ENCODE peak calls at places on chromosomes 6 and 20, in four cellular contexts. N, E, S and B are unnamed samples.

GRCh38 chr6:44416103-44416502 is 28.6 kb downstream of the CDC5L start:
- DNase-seq in N (no peak), E (peak; percentile 52), S (no peak), B (peak; percentile 20)

GRCh38 chr6:149545258-149545753 is 537 bp downstream of the PPIL4 start:
- DNase-seq in N (peak; percentile 51), E (peak; percentile 28), S (peak; percentile 10), B (peak; percentile 51)

GRCh38 chr6:9851006-9851405 is 563.9 kb downstream of the TFAP2A start:
- DNase-seq in N (no peak), E (no peak), S (no peak), B (no peak)

GRCh38 chr6:133040025-133040838 is 200.9 kb upstream of the EYA4 start:
- DNase-seq in N (no peak), E (peak; percentile 55), S (peak; percentile 38), B (no peak)

GRCh38 chr6:150143521-150144293 is 863 bp downstream of the PPP1R14C start:
- DNase-seq in N (no peak), E (no peak), S (no peak), B (peak; percentile 27)

GRCh38 chr6:123094768-123095167 is 98.7 kb downstream of the CLVS2 start:
- DNase-seq in N (no peak), E (no peak), S (no peak), B (no peak)

GRCh38 chr20:20003088-20003954 is 13.8 kb upstream of the NAA20 start:
- DNase-seq in N (no peak), E (no peak), S (peak; percentile 62), B (no peak)

GRCh38 chr6:134550604-134551003 is 232.7 kb upstream of the SGK1 start:
- DNase-seq in N (no peak), E (no peak), S (no peak), B (no peak)

GRCh38 chr6:15763827-15764226 is 101.0 kb upstream of the DTNBP1 start:
- DNase-seq in N (no peak), E (peak; percentile 17), S (no peak), B (peak; percentile 96)

GRCh38 chr6:41578714-41579610 is 32.8 kb downstream of the FOXP4 start:
- DNase-seq in N (no peak), E (peak; percentile 44), S (no peak), B (peak; percentile 75)

GRCh38 chr6:130282234-130282995 is 59.7 kb upstream of the SAMD3 start:
- DNase-seq in N (no peak), E (peak; percentile 41), S (peak; percentile 29), B (peak; percentile 7)

GRCh38 chr6:154805288-154805911 is 72.2 kb downstream of the SCAF8 start:
- DNase-seq in N (no peak), E (peak; percentile 41), S (peak; percentile 35), B (peak; percentile 24)

DNA sequence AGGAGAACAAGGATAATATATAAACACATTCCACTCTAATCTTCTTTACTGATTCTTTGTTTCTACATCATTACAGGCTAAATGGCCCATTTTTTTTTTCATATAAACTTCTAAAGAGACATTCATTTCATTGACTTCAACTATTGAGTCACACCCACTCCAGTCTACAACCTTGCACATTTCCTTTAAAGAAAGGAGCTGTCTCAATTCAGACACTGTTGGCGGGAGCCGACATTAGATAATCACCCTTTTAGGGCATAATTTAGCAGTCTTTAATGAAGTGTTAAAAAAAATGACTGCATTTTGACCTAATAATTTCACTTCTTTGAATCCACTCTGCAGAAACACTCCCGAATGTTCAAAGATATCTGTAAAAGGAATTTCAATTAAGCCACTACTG is 1.6 kb downstream of the EPM2A start:
- DNase-seq in N (no peak), E (no peak), S (no peak), B (peak; percentile 8)
- H3K4me3 ChIP-seq in N (no peak overlapping the region), E (peak overlapping the region; percentile 81), S (no peak overlapping the region), B (no peak overlapping the region)

GRCh38 chr6:169162968-169163903 is 90.4 kb downstream of the THBS2 start:
- DNase-seq in N (no peak), E (peak; percentile 90), S (no peak), B (no peak)
- H3K27ac ChIP-seq in N (no peak overlapping the region), E (peak overlapping the region; percentile 95), S (no peak overlapping the region), B (no peak overlapping the region)

GRCh38 chr20:49479785-49480184 is 2.7 kb downstream of the KCNB1 start:
- DNase-seq in N (no peak), E (no peak), S (no peak), B (no peak)

GRCh38 chr20:49478754-49479689 is 3.4 kb downstream of the KCNB1 start:
- DNase-seq in N (no peak), E (no peak), S (no peak), B (no peak)

GRCh38 chr20:49481116-49481515 is 1.4 kb downstream of the KCNB1 start:
- DNase-seq in N (no peak), E (no peak), S (no peak), B (no peak)

GRCh38 chr20:49482173-49482572 is 295 bp downstream of the KCNB1 start:
- DNase-seq in N (no peak), E (no peak), S (no peak), B (no peak)

DNA sequence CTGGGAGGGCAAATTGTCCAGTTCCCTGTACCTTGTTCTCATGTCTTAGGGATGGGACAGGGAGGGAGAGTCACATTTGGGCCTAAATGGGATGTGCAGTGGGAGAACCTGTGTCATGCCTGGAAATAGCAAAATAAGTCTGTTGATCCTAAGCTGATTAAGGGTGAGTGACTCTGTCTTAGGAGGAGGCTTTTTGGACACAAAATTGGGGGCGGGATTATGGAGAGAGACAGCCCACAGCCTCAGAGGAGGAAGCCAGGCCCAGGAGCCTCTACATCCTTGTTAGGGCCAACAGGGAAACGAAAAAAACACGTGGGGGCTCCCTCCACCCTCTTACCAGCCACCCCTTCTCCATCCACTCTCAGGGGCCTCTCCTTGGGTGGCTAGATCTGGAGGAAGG is 2.2 kb downstream of the KCNB1 start:
- DNase-seq in N (no peak), E (no peak), S (no peak), B (no peak)
- H3K36me3 ChIP-seq in N (no peaks in the 10 kb centered on the region), E (no peaks in the 10 kb centered on the region), S (no peaks in the 10 kb centered on the region), B (no peaks in the 10 kb centered on the region)

GRCh38 chr6:47197672-47198640 is 111.7 kb downstream of the TNFRSF21 start:
- DNase-seq in N (no peak), E (no peak), S (no peak), B (peak; percentile 63)
- H3K4me3 ChIP-seq in N (peak overlapping the region; percentile 24), E (peak overlapping the region; percentile 29), S (no peak overlapping the region), B (no peak overlapping the region)

DNA sequence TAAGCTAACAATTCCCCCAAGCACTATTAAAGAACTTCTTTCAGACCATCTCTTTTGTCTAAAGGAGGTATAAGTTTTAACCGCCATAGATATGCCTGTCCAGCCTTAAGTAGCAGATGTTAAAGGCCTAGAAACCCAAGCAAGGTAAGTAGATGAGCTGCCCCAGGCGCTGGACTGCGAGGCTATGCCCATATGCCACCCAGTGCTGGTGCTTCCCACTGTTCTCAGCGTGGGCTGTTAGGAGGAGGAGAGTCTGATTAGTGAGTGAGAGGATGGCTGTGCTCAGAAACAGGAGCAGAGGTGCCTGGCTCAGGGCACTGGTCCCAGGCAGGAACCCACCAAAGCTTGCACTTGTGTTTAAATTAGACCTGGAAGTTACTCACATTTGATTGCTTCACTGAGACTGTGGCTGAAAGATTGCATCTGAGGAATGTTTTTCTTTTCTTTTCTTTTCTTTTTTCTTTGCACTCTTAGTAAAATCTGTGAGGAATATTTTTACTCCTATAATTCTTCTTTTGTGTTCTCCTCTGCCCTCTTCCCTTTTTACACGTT is 32.2 kb downstream of the PRPH2 start:
- DNase-seq in N (no peak), E (no peak), S (no peak), B (no peak)
- H3K27ac ChIP-seq in N (peak overlapping the region; percentile 46), E (no peak overlapping the region), S (no peak overlapping the region), B (no peak overlapping the region)

GRCh38 chr6:79717989-79718388 is 86.9 kb downstream of the SH3BGRL2 start:
- DNase-seq in N (no peak), E (no peak), S (no peak), B (no peak)
- H3K36me3 ChIP-seq in N (no peaks in the 10 kb centered on the region), E (no peaks in the 10 kb centered on the region), S (no peaks in the 10 kb centered on the region), B (no peaks in the 10 kb centered on the region)

GRCh38 chr6:30073489-30074240 is 1.9 kb downstream of the RNF39 start:
- DNase-seq in N (no peak), E (peak; percentile 16), S (no peak), B (no peak)

GRCh38 chr6:30075094-30075986 is at the start of gene RNF39:
- DNase-seq in N (no peak), E (peak; percentile 78), S (no peak), B (peak; percentile 48)

GRCh38 chr6:30076333-30076732 is 764 bp upstream of the RNF39 start:
- DNase-seq in N (no peak), E (no peak), S (no peak), B (no peak)

GRCh38 chr6:30075987-30076311 is 380 bp upstream of the RNF39 start:
- DNase-seq in N (no peak), E (peak; percentile 89), S (no peak), B (no peak)

DNA sequence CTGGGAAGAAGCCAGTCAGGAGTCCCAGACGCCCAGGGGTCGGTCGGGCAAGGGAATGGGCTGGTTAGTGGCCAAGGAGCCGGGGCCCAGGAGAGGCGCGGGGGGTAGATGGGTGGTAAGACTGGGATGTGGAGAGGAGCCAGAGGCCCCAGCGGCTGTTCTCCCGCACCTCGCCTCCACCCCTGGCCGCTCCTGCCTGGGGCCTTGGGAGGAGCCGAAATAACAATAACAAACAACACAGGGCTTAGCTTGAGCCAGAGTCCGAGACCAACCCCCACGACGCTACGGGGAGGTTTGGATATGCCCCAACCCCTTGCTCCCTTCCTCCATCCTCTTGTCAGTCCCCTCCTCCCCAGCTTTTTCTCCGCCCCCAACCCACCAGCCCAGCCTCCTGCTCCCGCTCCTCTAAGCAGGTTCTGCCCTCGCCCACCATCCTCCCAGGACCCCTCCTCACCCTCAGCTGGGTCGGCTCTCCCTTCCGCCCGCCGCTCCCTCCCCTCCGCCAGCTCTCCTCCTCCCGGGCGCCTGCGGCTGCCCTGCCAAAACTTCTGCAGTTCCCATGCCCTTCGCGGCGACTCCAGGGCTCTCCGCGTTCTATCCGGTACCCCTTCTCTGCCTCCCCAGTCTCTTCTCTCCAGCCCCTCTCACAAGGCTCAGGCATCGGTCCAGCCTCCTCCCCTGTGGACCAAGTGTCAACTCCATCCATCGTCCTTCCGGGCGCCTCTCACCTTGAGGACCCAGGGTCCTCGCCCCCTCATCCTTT is 1.1 kb downstream of the RNF39 start:
- DNase-seq in N (no peak), E (peak; percentile 8), S (no peak), B (no peak)
- H3K4me3 ChIP-seq in N (peak overlapping the region; percentile 40), E (peak overlapping the region; percentile 75), S (no peak overlapping the region), B (no peak overlapping the region)